ENCODE peak calls at places on chromosomes 12 and 14, in four cellular contexts. S is stimulated activated naive CD4-positive, alpha-beta T cell treated with Interleukin-2 at 50 U/mL for 16 hours; W is fibroblast of lung; M is RCC 7860. Y is an unnamed sample.

GRCh38 chr12:50545783-50546182 is 41.0 kb downstream of the DIP2B start:
- DNase-seq in S (no peak), W (peak; percentile 32), M (no peak), Y (no peak)

GRCh38 chr12:113030875-113031525 is 25.5 kb upstream of the DTX1 start:
- DNase-seq in S (no peak), W (peak; percentile 47), M (peak; percentile 39), Y (peak; percentile 28)

GRCh38 chr14:54410215-54410614 is 13.4 kb downstream of the CDKN3 start:
- DNase-seq in S (no peak), W (no peak), M (no peak), Y (no peak)

GRCh38 chr12:51836012-51836832 is 12.3 kb downstream of the FIGNL2 start:
- DNase-seq in S (no peak), W (no peak), M (peak; percentile 5), Y (no peak)

GRCh38 chr12:58309806-58310205 is 368.4 kb downstream of the ATP23 start:
- DNase-seq in S (no peak), W (no peak), M (peak; percentile 89), Y (no peak)

GRCh38 chr14:53450871-53451270 is 297.7 kb upstream of the DDHD1 start:
- DNase-seq in S (no peak), W (peak; percentile 47), M (no peak), Y (no peak)

GRCh38 chr14:75825147-75825592 is 156.6 kb downstream of the TGFB3 start:
- DNase-seq in S (no peak), W (peak; percentile 41), M (no peak), Y (no peak)

GRCh38 chr12:104680070-104680469 is 223.3 kb downstream of the CHST11 start:
- DNase-seq in S (no peak), W (no peak), M (no peak), Y (no peak)

GRCh38 chr14:99590746-99591555 is 13.1 kb downstream of the CCDC85C start:
- DNase-seq in S (no peak), W (peak; percentile 68), M (peak; percentile 62), Y (no peak)

GRCh38 chr14:104972301-104973211 is 5.6 kb downstream of the AHNAK2 start:
- DNase-seq in S (no peak), W (peak; percentile 59), M (peak; percentile 58), Y (no peak)

GRCh38 chr14:79661762-79662161 is 549.5 kb downstream of the DIO2 start:
- DNase-seq in S (no peak), W (peak; percentile 62), M (no peak), Y (no peak)

GRCh38 chr12:30753233-30753632 is 1.5 kb downstream of the CAPRIN2 start:
- DNase-seq in S (no peak), W (peak; percentile 56), M (peak; percentile 45), Y (peak; percentile 13)

GRCh38 chr14:73612339-73613045 is at the start of gene ACOT6:
- DNase-seq in S (peak; percentile 64), W (peak; percentile 77), M (peak; percentile 8), Y (peak; percentile 70)

GRCh38 chr14:68811161-68811560 is 18.3 kb upstream of the ZFP36L1 start:
- DNase-seq in S (no peak), W (no peak), M (no peak), Y (no peak)

GRCh38 chr12:66441905-66442559 is 139.7 kb downstream of the HELB start:
- DNase-seq in S (no peak), W (peak; percentile 12), M (no peak), Y (no peak)

GRCh38 chr12:46549527-46550265 is 177.1 kb upstream of the SLC38A2 start:
- DNase-seq in S (peak; percentile 33), W (peak; percentile 84), M (peak; percentile 9), Y (no peak)

GRCh38 chr12:94585624-94586023 is 64.7 kb downstream of the TMCC3 start:
- DNase-seq in S (no peak), W (no peak), M (no peak), Y (no peak)

GRCh38 chr12:100539209-100539608 is 34.3 kb upstream of the GAS2L3 start:
- DNase-seq in S (no peak), W (peak; percentile 41), M (no peak), Y (no peak)

GRCh38 chr14:32724864-32725550 is 213.7 kb upstream of the NPAS3 start:
- DNase-seq in S (no peak), W (peak; percentile 93), M (no peak), Y (no peak)

GRCh38 chr14:62189698-62190097 is 427.5 kb downstream of the SNAPC1 start:
- DNase-seq in S (no peak), W (peak; percentile 82), M (no peak), Y (no peak)

GRCh38 chr14:87063181-87063580 is 929.8 kb downstream of the GALC start:
- DNase-seq in S (no peak), W (no peak), M (no peak), Y (no peak)

GRCh38 chr12:66065146-66065545 is 65.4 kb downstream of the LLPH start:
- DNase-seq in S (no peak), W (peak; percentile 47), M (no peak), Y (no peak)

GRCh38 chr14:65788876-65789859 is 376.6 kb downstream of the FUT8 start:
- DNase-seq in S (no peak), W (no peak), M (no peak), Y (no peak)

GRCh38 chr14:39434401-39434800 is 2.2 kb upstream of the FBXO33 start:
- DNase-seq in S (no peak), W (no peak), M (peak; percentile 11), Y (no peak)

GRCh38 chr12:3071107-3071506 is 6.1 kb upstream of the TSPAN9 start:
- DNase-seq in S (no peak), W (peak; percentile 48), M (no peak), Y (no peak)

GRCh38 chr14:67610491-67610890 is 9.2 kb upstream of the ARG2 start:
- DNase-seq in S (no peak), W (no peak), M (no peak), Y (no peak)

GRCh38 chr12:47819902-47820630 is at the start of gene HDAC7:
- DNase-seq in S (peak; percentile 77), W (peak; percentile 87), M (peak; percentile 64), Y (peak; percentile 74)

GRCh38 chr12:123607756-123608155 is 5.9 kb downstream of the DDX55 start:
- DNase-seq in S (no peak), W (no peak), M (no peak), Y (no peak)

GRCh38 chr12:17928708-17929366 is 161.2 kb downstream of the RERGL start:
- DNase-seq in S (no peak), W (peak; percentile 84), M (peak; percentile 74), Y (no peak)

GRCh38 chr14:55430024-55430690 is 10.3 kb downstream of the TBPL2 start:
- DNase-seq in S (no peak), W (peak; percentile 73), M (peak; percentile 16), Y (peak; percentile 22)

GRCh38 chr14:65096323-65097089 is 5.8 kb downstream of the MAX start:
- DNase-seq in S (no peak), W (peak; percentile 64), M (no peak), Y (no peak)

GRCh38 chr12:58564721-58565120 is 355.6 kb downstream of the LRIG3 start:
- DNase-seq in S (no peak), W (peak; percentile 59), M (no peak), Y (no peak)

GRCh38 chr12:56071648-56072047 is 8.3 kb upstream of the ERBB3 start:
- DNase-seq in S (no peak), W (peak; percentile 39), M (no peak), Y (no peak)